ENCODE peak calls at places on chromosomes 3 and 15, in ten cellular contexts. W, T, V, I, G, D, H, X, O and R are unnamed samples.

GRCh38 chr3:36919439-36920160 is 25.3 kb downstream of the TRANK1 start:
- DNase-seq in W (peak; percentile 15), T (no peak), V (no peak), I (no peak), G (peak; percentile 61), D (no peak), H (no peak), X (no peak), O (no peak), R (no peak)

GRCh38 chr3:9222049-9222448 is 27.4 kb downstream of the SRGAP3 start:
- DNase-seq in W (no peak), T (no peak), V (no peak), I (no peak), G (no peak), D (no peak), H (no peak), X (no peak), O (no peak), R (no peak)

GRCh38 chr15:38996111-38996541 is 431.5 kb upstream of the RASGRP1 start:
- DNase-seq in W (no peak), T (no peak), V (no peak), I (no peak), G (no peak), D (no peak), H (no peak), X (no peak), O (no peak), R (peak; percentile 55)

GRCh38 chr3:171747223-171747920 is 62.9 kb downstream of the PLD1 start:
- DNase-seq in W (no peak), T (no peak), V (no peak), I (no peak), G (no peak), D (no peak), H (no peak), X (no peak), O (no peak), R (no peak)

GRCh38 chr3:124032881-124033359 is 41.0 kb upstream of the ROPN1 start:
- DNase-seq in W (peak; percentile 89), T (peak; percentile 90), V (peak; percentile 91), I (peak; percentile 86), G (peak; percentile 86), D (peak; percentile 85), H (peak; percentile 28), X (peak; percentile 93), O (peak; percentile 90), R (peak; percentile 85)

GRCh38 chr15:74955796-74956647 is 550 bp downstream of the RPP25 start:
- DNase-seq in W (peak; percentile 47), T (peak; percentile 88), V (peak; percentile 92), I (peak; percentile 80), G (peak; percentile 87), D (peak; percentile 67), H (no peak), X (no peak), O (peak; percentile 91), R (peak; percentile 59)

GRCh38 chr15:58453931-58454793 is 22.4 kb downstream of the LIPC start:
- DNase-seq in W (no peak), T (no peak), V (no peak), I (no peak), G (peak; percentile 40), D (no peak), H (no peak), X (peak; percentile 47), O (no peak), R (no peak)

GRCh38 chr3:125061170-125061569 is 5.4 kb upstream of the HEG1 start:
- DNase-seq in W (no peak), T (no peak), V (no peak), I (peak; percentile 42), G (peak; percentile 19), D (no peak), H (no peak), X (no peak), O (no peak), R (no peak)

GRCh38 chr3:185606191-185606590 is 20.1 kb downstream of the SENP2 start:
- DNase-seq in W (no peak), T (no peak), V (no peak), I (no peak), G (no peak), D (no peak), H (no peak), X (peak; percentile 45), O (no peak), R (no peak)

GRCh38 chr3:63912768-63913588 is 795 bp upstream of the SCAANT1 start:
- DNase-seq in W (peak; percentile 54), T (peak; percentile 81), V (peak; percentile 91), I (peak; percentile 47), G (peak; percentile 79), D (peak; percentile 42), H (peak; percentile 32), X (no peak), O (peak; percentile 80), R (peak; percentile 60)

GRCh38 chr3:77601853-77602440 is 562.0 kb downstream of the ROBO2 start:
- DNase-seq in W (no peak), T (no peak), V (no peak), I (no peak), G (no peak), D (no peak), H (no peak), X (no peak), O (no peak), R (no peak)

GRCh38 chr3:185859294-185859972 is 34.6 kb upstream of the IGF2BP2 start:
- DNase-seq in W (no peak), T (no peak), V (no peak), I (no peak), G (no peak), D (no peak), H (no peak), X (no peak), O (no peak), R (no peak)

DNA sequence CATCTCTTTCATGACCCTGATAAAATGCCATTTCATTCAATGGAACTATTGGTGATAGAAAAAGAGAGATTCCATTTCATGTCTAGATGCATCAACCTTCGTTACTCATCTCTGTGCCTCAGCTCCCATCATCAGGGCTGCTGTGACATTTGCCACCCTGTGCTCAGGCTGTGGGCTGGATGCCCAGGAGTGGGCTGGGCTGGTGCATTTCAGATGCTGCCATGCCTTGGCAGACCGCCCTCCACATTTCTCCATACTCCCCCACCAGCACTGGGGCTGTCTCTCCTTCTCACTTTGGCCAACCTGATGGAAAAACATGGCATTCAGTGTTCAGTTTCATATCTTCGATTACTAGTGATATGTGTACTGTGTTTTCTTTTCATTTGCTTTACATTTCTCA is 59.1 kb downstream of the DNASE1L3 start:
- DNase-seq in W (no peak), T (no peak), V (no peak), I (no peak), G (peak; percentile 52), D (no peak), H (no peak), X (no peak), O (no peak), R (no peak)
- H3K27ac ChIP-seq in W (no peak overlapping the region), T (no peak overlapping the region), V (no peak overlapping the region), I (no peak overlapping the region), G (no peak overlapping the region), D (no peak overlapping the region), H (no peak overlapping the region), X (no peak overlapping the region), O (no peak overlapping the region), R (peak overlapping the region; percentile 12)

DNA sequence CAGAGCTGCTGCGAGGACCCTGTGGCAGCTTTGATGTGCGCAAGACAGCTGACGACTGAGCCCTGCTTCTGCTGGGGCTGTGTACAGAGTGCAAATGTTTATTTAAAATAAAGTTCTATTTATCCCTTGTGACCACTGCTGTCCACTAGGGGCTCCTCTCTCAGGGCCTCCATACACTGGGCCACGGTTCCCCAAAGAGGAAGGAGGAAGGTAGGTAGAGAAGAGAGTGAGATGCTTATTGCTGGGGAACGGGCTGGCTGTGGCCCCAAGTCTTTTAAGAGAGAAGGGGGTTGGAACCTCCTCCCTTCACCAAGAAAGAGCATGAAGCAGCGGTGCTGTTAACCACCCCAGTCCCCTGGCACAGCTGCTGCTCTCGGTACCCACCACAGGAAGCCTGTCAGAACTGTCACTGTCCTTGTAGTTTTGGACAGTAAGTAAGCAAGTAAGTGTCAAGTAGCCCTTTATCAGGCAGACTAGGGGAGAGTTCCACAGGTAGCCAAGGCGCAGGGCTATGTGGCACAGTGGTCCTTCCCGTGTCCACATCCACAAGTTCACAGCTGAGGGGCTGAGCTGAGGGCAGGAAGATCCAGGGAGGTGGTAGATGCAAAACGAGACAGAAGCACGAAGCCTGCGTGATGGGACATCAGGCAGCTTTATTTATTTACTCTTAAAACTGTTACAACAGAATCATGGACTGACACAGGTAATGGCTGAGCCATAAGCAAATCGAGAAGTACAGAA is 47.3 kb downstream of the DHX30 start:
- DNase-seq in W (no peak), T (no peak), V (peak; percentile 28), I (no peak), G (no peak), D (no peak), H (no peak), X (peak; percentile 36), O (no peak), R (no peak)
- TF ChIP-seq CTCF in W (peak; percentile 33), T (peak; percentile 32), V (peak; percentile 7), I (peak; percentile 26), G (no peak), D (peak; percentile 80), H (peak; percentile 53), X (peak; percentile 39), O (peak; percentile 18), R (peak; percentile 36)

GRCh38 chr3:105904683-105905320 is 36.0 kb upstream of the CBLB start:
- DNase-seq in W (no peak), T (no peak), V (no peak), I (no peak), G (no peak), D (no peak), H (no peak), X (no peak), O (no peak), R (no peak)

GRCh38 chr3:105906834-105907233 is 38.0 kb upstream of the CBLB start:
- DNase-seq in W (no peak), T (no peak), V (no peak), I (peak; percentile 31), G (peak; percentile 18), D (no peak), H (no peak), X (no peak), O (no peak), R (peak; percentile 61)

GRCh38 chr3:105906345-105906744 is 37.5 kb upstream of the CBLB start:
- DNase-seq in W (no peak), T (no peak), V (no peak), I (no peak), G (no peak), D (no peak), H (no peak), X (no peak), O (no peak), R (no peak)

GRCh38 chr3:105905328-105905727 is 36.5 kb upstream of the CBLB start:
- DNase-seq in W (no peak), T (no peak), V (no peak), I (no peak), G (no peak), D (no peak), H (no peak), X (no peak), O (no peak), R (no peak)

GRCh38 chr3:105907790-105908189 is 39.0 kb upstream of the CBLB start:
- DNase-seq in W (no peak), T (no peak), V (no peak), I (no peak), G (no peak), D (no peak), H (no peak), X (no peak), O (no peak), R (no peak)
- H3K27ac ChIP-seq in W (no peak overlapping the region), T (no peak overlapping the region), V (peak overlapping the region; percentile 28), I (peak overlapping the region; percentile 26), G (no peak overlapping the region), D (no peak overlapping the region), H (no peak overlapping the region), X (no peak overlapping the region), O (no peak overlapping the region), R (no peak overlapping the region)

GRCh38 chr3:120622870-120623718 is 27.0 kb downstream of the NDUFB4 start:
- DNase-seq in W (peak; percentile 48), T (peak; percentile 11), V (no peak), I (no peak), G (no peak), D (peak; percentile 62), H (peak; percentile 93), X (peak; percentile 69), O (no peak), R (peak; percentile 72)
- TF ChIP-seq CTCF in W (peak; percentile 77), T (no peak), V (no peak), I (no peak), G (no peak), D (peak; percentile 65), H (peak; percentile 70), X (peak; percentile 42), O (no peak), R (no peak)